ENCODE peak calls at places on chromosomes 13 and 19, in four cellular contexts. V, I, M and H are unnamed samples.

GRCh38 chr13:43629691-43630480 is 156.9 kb downstream of the ENOX1 start:
- DNase-seq in I (no peak), M (no peak), V (no peak), H (no peak)

GRCh38 chr19:35306473-35307246 is 14.7 kb downstream of the MAG start:
- DNase-seq in V (peak), I (peak), M (no peak), H (no peak)

GRCh38 chr19:310781-311496 is 19.7 kb upstream of the PLPP2 start:
- DNase-seq in M (no peak), V (no peak), I (no peak), H (peak)

GRCh38 chr13:106291006-106291405 is 244.5 kb downstream of the EFNB2 start:
- DNase-seq in M (no peak), I (no peak), V (no peak), H (no peak)

GRCh38 chr19:15779756-15780476 is 7.5 kb upstream of the OR10H5 start:
- DNase-seq in V (no peak), M (peak), I (no peak), H (peak)

GRCh38 chr13:37194428-37194861 is 89.0 kb upstream of the CSNK1A1L start:
- DNase-seq in M (no peak), V (no peak), I (no peak), H (no peak)

GRCh38 chr13:29801102-29801501 is 49.3 kb downstream of the UBL3 start:
- DNase-seq in M (no peak), I (peak), V (no peak), H (no peak)

GRCh38 chr19:366205-366783 is 21.7 kb upstream of the MIER2 start:
- DNase-seq in I (peak), M (no peak), V (no peak), H (no peak)

GRCh38 chr13:43377955-43378354 is 354.6 kb downstream of the DNAJC15 start:
- DNase-seq in I (no peak), V (no peak), M (no peak), H (no peak)

GRCh38 chr19:38429055-38429810 is 3.2 kb upstream of the RASGRP4 start:
- DNase-seq in I (no peak), V (no peak), M (no peak), H (no peak)

GRCh38 chr19:37855098-37855497 is 51.3 kb downstream of the WDR87 start:
- DNase-seq in I (no peak), M (peak), V (no peak), H (no peak)

GRCh38 chr19:50460161-50460765 is 16.0 kb upstream of the EMC10 start:
- DNase-seq in V (peak), I (no peak), M (no peak), H (no peak)

GRCh38 chr13:21949818-21950429 is 279.1 kb downstream of the FGF9 start:
- DNase-seq in I (no peak), M (no peak), V (no peak), H (no peak)

GRCh38 chr19:47628058-47628771 is 19.3 kb downstream of the BICRA start:
- DNase-seq in I (no peak), M (no peak), V (no peak), H (no peak)

GRCh38 chr13:113491418-113491883 is 940 bp upstream of the DCUN1D2 start:
- DNase-seq in V (no peak), I (peak), M (no peak), H (no peak)

GRCh38 chr13:73938375-73939070 is 195.7 kb downstream of the KLF12 start:
- DNase-seq in M (no peak), I (peak), V (no peak), H (no peak)

GRCh38 chr13:43205421-43205820 is 182.0 kb downstream of the DNAJC15 start:
- DNase-seq in V (no peak), M (no peak), I (no peak), H (no peak)

GRCh38 chr13:27476943-27477681 is 26.7 kb upstream of the MTIF3 start:
- DNase-seq in V (peak), I (no peak), M (peak), H (peak)

GRCh38 chr19:35733180-35734125 is 8.8 kb downstream of the IGFLR1 start:
- DNase-seq in I (no peak), M (no peak), V (no peak), H (no peak)

GRCh38 chr13:82664183-82664582 is 1218.1 kb downstream of the SLITRK1 start:
- DNase-seq in V (no peak), M (no peak), I (no peak), H (no peak)

GRCh38 chr13:37136187-37136586 is 30.7 kb upstream of the CSNK1A1L start:
- DNase-seq in V (no peak), M (no peak), I (no peak), H (no peak)

GRCh38 chr19:9857920-9858746 is 23.0 kb downstream of the PIN1 start:
- DNase-seq in I (no peak), V (peak), M (no peak), H (no peak)

GRCh38 chr19:6103217-6103644 is 7.1 kb downstream of the RFX2 start:
- DNase-seq in I (no peak), V (no peak), M (peak), H (peak)

GRCh38 chr13:109784590-109785140 is 1.7 kb downstream of the IRS2 start:
- DNase-seq in M (peak), V (no peak), I (peak), H (no peak)

GRCh38 chr19:10219678-10220077 is 11.5 kb downstream of the S1PR2 start:
- DNase-seq in M (no peak), I (peak), V (peak), H (no peak)

GRCh38 chr19:34662919-34663318 is 14.0 kb downstream of the SCGB2B2 start:
- DNase-seq in V (peak), I (peak), M (no peak), H (no peak)

GRCh38 chr13:19766637-19767036 is 16.1 kb downstream of the PSPC1 start:
- DNase-seq in V (no peak), I (peak), M (no peak), H (no peak)

GRCh38 chr13:113489171-113489548 is 1.4 kb downstream of the DCUN1D2 start:
- DNase-seq in V (no peak), M (no peak), I (peak), H (no peak)

GRCh38 chr19:32902448-32902847 is 32.9 kb upstream of the SLC7A9 start:
- DNase-seq in V (no peak), M (no peak), I (peak), H (no peak)

GRCh38 chr19:10043286-10043927 is 30.1 kb downstream of the RDH8 start:
- DNase-seq in V (no peak), M (no peak), I (no peak), H (no peak)

GRCh38 chr19:961866-962620 is 22.1 kb upstream of the WDR18 start:
- DNase-seq in V (no peak), I (no peak), M (no peak), H (no peak)

GRCh38 chr13:46551410-46552301 is 1.3 kb upstream of the LRCH1 start:
- DNase-seq in V (peak), I (peak), M (peak), H (peak)

GRCh38 chr19:14073232-14073924 is 792 bp downstream of the MISP3 start:
- DNase-seq in M (peak), V (peak), I (peak), H (no peak)

GRCh38 chr19:1125601-1126533 is 22.1 kb downstream of the GPX4 start:
- DNase-seq in I (no peak), M (no peak), V (no peak), H (no peak)

GRCh38 chr19:9474975-9475374 is 23.4 kb downstream of the ZNF560 start:
- DNase-seq in M (no peak), I (no peak), V (no peak), H (no peak)

GRCh38 chr13:31049833-31050232 is 111.9 kb downstream of the HSPH1 start:
- DNase-seq in I (peak), M (no peak), V (no peak), H (no peak)

DNA sequence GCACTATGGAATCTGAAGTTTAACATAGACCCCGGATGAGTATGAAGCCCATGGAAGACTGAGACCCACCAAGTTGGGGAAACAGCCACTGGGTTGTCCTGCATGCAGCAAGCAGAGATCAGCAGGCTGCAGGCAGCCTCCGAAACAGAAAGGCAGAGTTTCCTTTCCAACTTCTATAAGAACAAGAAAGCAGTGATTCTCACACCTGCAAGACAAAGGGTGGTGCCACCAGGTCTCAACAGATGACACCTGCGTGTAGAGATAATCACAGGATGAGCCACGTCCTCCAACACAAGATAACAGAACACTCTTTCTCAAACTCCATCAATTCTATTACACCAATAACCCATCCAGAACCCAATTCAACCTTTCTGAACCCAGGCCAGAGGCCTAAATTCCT is 457.9 kb downstream of the FOXO1 start:
- DNase-seq in M (no peak), V (peak), I (no peak), H (no peak)
- H3K4me3 ChIP-seq in M (no peak), V (no peak), I (no peak), H (no peak)

GRCh38 chr19:49356382-49356781 is 5.8 kb downstream of the TEAD2 start:
- DNase-seq in M (no peak), V (no peak), I (no peak), H (no peak)
- TF ChIP-seq CTCF in M (no peak), V (no peak), I (no peak), H (no peak)

DNA sequence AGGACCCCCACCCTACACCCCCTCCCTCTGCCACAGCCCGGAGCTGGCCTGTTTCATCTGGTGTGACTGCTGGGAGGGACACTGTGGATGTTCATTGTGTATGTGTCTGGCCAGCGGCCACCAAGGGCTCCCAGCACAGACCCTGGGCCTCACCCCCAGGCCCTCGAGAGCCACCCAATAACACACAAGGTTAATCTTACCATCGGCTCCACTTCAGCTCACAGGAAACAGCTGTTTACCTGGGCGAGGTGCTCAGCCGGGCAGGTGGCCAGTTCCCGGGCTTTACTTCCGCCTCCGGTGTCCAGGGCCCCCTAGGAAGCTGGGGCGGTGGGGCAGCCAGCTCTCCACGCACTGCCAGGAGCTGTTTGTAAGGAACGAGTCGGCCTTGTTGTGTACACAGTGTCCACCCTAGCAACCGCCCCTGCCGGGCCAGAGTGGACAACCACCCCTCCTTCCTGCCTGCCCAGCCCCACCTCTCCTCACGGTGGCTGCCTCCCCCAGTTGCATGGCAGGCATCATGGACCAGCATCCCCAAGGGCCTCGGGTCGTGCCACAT is 49.5 kb downstream of the COMP start:
- DNase-seq in M (peak), I (no peak), V (no peak), H (no peak)
- H3K27ac ChIP-seq in M (peak), I (no peak), V (no peak), H (no peak)

GRCh38 chr19:41554902-41555301 is 21.1 kb upstream of the CEACAM21 start:
- DNase-seq in V (no peak), I (no peak), M (no peak), H (no peak)

GRCh38 chr19:41552558-41552957 is 23.4 kb upstream of the CEACAM21 start:
- DNase-seq in I (no peak), V (peak), M (no peak), H (no peak)

GRCh38 chr19:41553804-41554203 is 22.2 kb upstream of the CEACAM21 start:
- DNase-seq in I (no peak), M (no peak), V (peak), H (no peak)

GRCh38 chr19:41551711-41552110 is 24.3 kb upstream of the CEACAM21 start:
- DNase-seq in M (no peak), V (peak), I (no peak), H (no peak)

DNA sequence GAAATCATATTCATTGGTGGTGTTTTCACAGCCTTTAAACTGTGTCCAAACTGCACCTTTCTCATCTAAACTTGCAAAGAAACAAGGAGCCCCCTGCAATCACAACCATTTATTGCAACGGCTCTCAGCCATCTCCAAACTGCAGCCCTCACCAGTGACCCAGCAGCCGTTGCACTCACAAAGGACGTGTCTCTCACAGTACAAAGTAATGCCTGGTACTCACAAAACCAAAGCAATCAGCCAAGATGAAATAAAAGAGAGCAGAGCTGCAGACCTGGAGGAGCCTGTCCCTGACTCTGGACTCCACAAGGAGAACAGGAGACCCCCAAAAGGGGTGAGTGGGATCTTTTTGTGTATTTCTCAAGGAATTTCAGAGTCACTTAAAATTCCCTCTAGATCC is 20.2 kb upstream of the CEACAM21 start:
- DNase-seq in V (no peak), I (no peak), M (no peak), H (no peak)
- H3K4me3 ChIP-seq in V (no peak), I (no peak), M (no peak), H (no peak)

DNA sequence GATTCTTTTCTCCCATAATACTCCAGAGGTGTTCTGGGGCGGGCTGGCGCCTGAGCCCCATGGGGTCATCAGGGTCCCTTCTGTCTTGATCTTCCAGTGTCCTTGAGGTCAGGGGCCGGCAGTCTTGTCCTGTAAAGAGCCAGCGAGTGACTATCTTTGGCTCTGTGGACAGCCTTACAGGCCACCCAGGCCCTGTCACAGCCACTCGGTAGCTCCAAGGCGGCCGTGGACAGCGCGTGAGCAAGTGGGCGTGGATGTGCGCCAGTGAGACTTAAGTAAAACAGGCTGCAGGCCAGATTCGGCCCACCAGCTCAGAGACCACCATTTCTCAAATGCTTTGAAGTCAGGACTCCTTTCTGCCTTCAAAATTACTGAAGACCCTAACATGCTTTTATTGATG is 3.7 kb downstream of the ZNF444 start:
- DNase-seq in I (no peak), M (no peak), V (no peak), H (no peak)
- TF ChIP-seq CTCF in I (no peak), M (no peak), V (no peak), H (no peak)

GRCh38 chr13:48492123-48493075 is 40.5 kb downstream of the RCBTB2 start:
- DNase-seq in I (no peak), V (peak), M (no peak), H (peak)
- H3K27ac ChIP-seq in I (no peak), V (peak), M (peak), H (peak)

GRCh38 chr13:80508031-80508430 is 167.1 kb upstream of the SPRY2 start:
- DNase-seq in V (no peak), I (no peak), M (no peak), H (no peak)

GRCh38 chr13:80504453-80504852 is 163.5 kb upstream of the SPRY2 start:
- DNase-seq in I (no peak), M (no peak), V (no peak), H (no peak)

GRCh38 chr13:80513196-80513595 is 172.3 kb upstream of the SPRY2 start:
- DNase-seq in I (no peak), V (no peak), M (no peak), H (no peak)

GRCh38 chr13:80509264-80509663 is 168.3 kb upstream of the SPRY2 start:
- DNase-seq in M (no peak), V (no peak), I (no peak), H (no peak)
- H3K4me3 ChIP-seq in M (no peak), V (no peak), I (no peak), H (no peak)

GRCh38 chr19:18062043-18062442 is 24.7 kb downstream of the IL12RB1 start:
- DNase-seq in I (peak), V (no peak), M (no peak), H (no peak)

GRCh38 chr19:18058208-18059009 is 28.3 kb downstream of the IL12RB1 start:
- DNase-seq in I (peak), M (peak), V (peak), H (peak)

GRCh38 chr19:18060472-18060871 is 26.3 kb downstream of the IL12RB1 start:
- DNase-seq in V (no peak), I (peak), M (no peak), H (no peak)

GRCh38 chr19:18059297-18059696 is 27.4 kb downstream of the IL12RB1 start:
- DNase-seq in M (no peak), I (no peak), V (no peak), H (no peak)

GRCh38 chr19:18059902-18060301 is 26.8 kb downstream of the IL12RB1 start:
- DNase-seq in M (no peak), I (no peak), V (no peak), H (no peak)
- TF ChIP-seq CTCF in M (no peak), I (no peak), V (no peak), H (no peak)